ENCODE peak calls at places on chromosomes 6 and 20, in seven cellular contexts. One of them, this sample, is unnamed.

GRCh38 chr20:16434087-16434664 is 139.1 kb downstream of the KIF16B start:
- DNase-seq in neural progenitor cell: peak
- DNase-seq in foreskin fibroblast: no peak
- DNase-seq in body of pancreas: peak
- DNase-seq in epithelial cell of esophagus: peak
- DNase-seq in HFF-Myc: peak
- DNase-seq in fibroblast of lung: no peak
- DNase-seq in this sample: no peak

GRCh38 chr6:142271476-142271875 is 30.3 kb upstream of the ADGRG6 start:
- DNase-seq in neural progenitor cell: no peak
- DNase-seq in foreskin fibroblast: no peak
- DNase-seq in body of pancreas: no peak
- DNase-seq in epithelial cell of esophagus: no peak
- DNase-seq in HFF-Myc: no peak
- DNase-seq in fibroblast of lung: peak
- DNase-seq in this sample: no peak

GRCh38 chr6:48098923-48099322 is 12.1 kb downstream of the PTCHD4 start:
- DNase-seq in neural progenitor cell: no peak
- DNase-seq in foreskin fibroblast: no peak
- DNase-seq in body of pancreas: no peak
- DNase-seq in epithelial cell of esophagus: no peak
- DNase-seq in HFF-Myc: no peak
- DNase-seq in fibroblast of lung: peak
- DNase-seq in this sample: no peak

GRCh38 chr6:11625302-11625701 is 87.8 kb downstream of the TMEM170B start:
- DNase-seq in neural progenitor cell: no peak
- DNase-seq in foreskin fibroblast: no peak
- DNase-seq in body of pancreas: no peak
- DNase-seq in epithelial cell of esophagus: no peak
- DNase-seq in HFF-Myc: no peak
- DNase-seq in fibroblast of lung: no peak
- DNase-seq in this sample: no peak

GRCh38 chr6:146833157-146833556 is 234.4 kb downstream of the ADGB start:
- DNase-seq in neural progenitor cell: no peak
- DNase-seq in foreskin fibroblast: no peak
- DNase-seq in body of pancreas: no peak
- DNase-seq in epithelial cell of esophagus: no peak
- DNase-seq in HFF-Myc: no peak
- DNase-seq in fibroblast of lung: no peak
- DNase-seq in this sample: no peak

GRCh38 chr6:96249748-96250147 is 234.0 kb downstream of the FUT9 start:
- DNase-seq in neural progenitor cell: no peak
- DNase-seq in foreskin fibroblast: no peak
- DNase-seq in body of pancreas: no peak
- DNase-seq in epithelial cell of esophagus: no peak
- DNase-seq in HFF-Myc: no peak
- DNase-seq in fibroblast of lung: no peak
- DNase-seq in this sample: no peak

GRCh38 chr6:139522471-139523220 is 148.2 kb upstream of the CITED2 start:
- DNase-seq in neural progenitor cell: no peak
- DNase-seq in foreskin fibroblast: no peak
- DNase-seq in body of pancreas: no peak
- DNase-seq in epithelial cell of esophagus: peak
- DNase-seq in HFF-Myc: no peak
- DNase-seq in fibroblast of lung: no peak
- DNase-seq in this sample: no peak

GRCh38 chr6:170555305-170555704 is 1.1 kb downstream of the TBP start:
- DNase-seq in neural progenitor cell: peak
- DNase-seq in foreskin fibroblast: no peak
- DNase-seq in body of pancreas: no peak
- DNase-seq in epithelial cell of esophagus: no peak
- DNase-seq in HFF-Myc: no peak
- DNase-seq in fibroblast of lung: no peak
- DNase-seq in this sample: no peak

GRCh38 chr6:110185879-110186278 is 5.7 kb downstream of the CDC40 start:
- DNase-seq in neural progenitor cell: no peak
- DNase-seq in foreskin fibroblast: no peak
- DNase-seq in body of pancreas: no peak
- DNase-seq in epithelial cell of esophagus: no peak
- DNase-seq in HFF-Myc: no peak
- DNase-seq in fibroblast of lung: no peak
- DNase-seq in this sample: no peak

GRCh38 chr6:100462396-100462795 is 2.3 kb downstream of the SIM1 start:
- DNase-seq in neural progenitor cell: no peak
- DNase-seq in foreskin fibroblast: no peak
- DNase-seq in body of pancreas: no peak
- DNase-seq in epithelial cell of esophagus: no peak
- DNase-seq in HFF-Myc: no peak
- DNase-seq in fibroblast of lung: no peak
- DNase-seq in this sample: no peak

GRCh38 chr20:10447028-10447427 is 11.9 kb downstream of the SLX4IP start:
- DNase-seq in neural progenitor cell: no peak
- DNase-seq in foreskin fibroblast: no peak
- DNase-seq in body of pancreas: no peak
- DNase-seq in epithelial cell of esophagus: peak
- DNase-seq in HFF-Myc: peak
- DNase-seq in fibroblast of lung: peak
- DNase-seq in this sample: no peak

GRCh38 chr20:37567331-37567665 is 39.6 kb upstream of the BLCAP start:
- DNase-seq in neural progenitor cell: no peak
- DNase-seq in foreskin fibroblast: no peak
- DNase-seq in body of pancreas: no peak
- DNase-seq in epithelial cell of esophagus: no peak
- DNase-seq in HFF-Myc: no peak
- DNase-seq in fibroblast of lung: no peak
- DNase-seq in this sample: no peak

GRCh38 chr6:152259234-152259633 is 377.9 kb downstream of the SYNE1 start:
- DNase-seq in neural progenitor cell: no peak
- DNase-seq in foreskin fibroblast: no peak
- DNase-seq in body of pancreas: no peak
- DNase-seq in epithelial cell of esophagus: no peak
- DNase-seq in HFF-Myc: no peak
- DNase-seq in fibroblast of lung: no peak
- DNase-seq in this sample: no peak

GRCh38 chr6:70620746-70621145 is 46.9 kb upstream of the SMAP1 start:
- DNase-seq in neural progenitor cell: no peak
- DNase-seq in foreskin fibroblast: no peak
- DNase-seq in body of pancreas: no peak
- DNase-seq in epithelial cell of esophagus: no peak
- DNase-seq in HFF-Myc: no peak
- DNase-seq in fibroblast of lung: no peak
- DNase-seq in this sample: no peak

GRCh38 chr6:48061630-48062029 is 49.4 kb downstream of the PTCHD4 start:
- DNase-seq in neural progenitor cell: no peak
- DNase-seq in foreskin fibroblast: peak
- DNase-seq in body of pancreas: no peak
- DNase-seq in epithelial cell of esophagus: peak
- DNase-seq in HFF-Myc: no peak
- DNase-seq in fibroblast of lung: peak
- DNase-seq in this sample: no peak

GRCh38 chr6:157150076-157150475 is 173.2 kb downstream of the TMEM242 start:
- DNase-seq in neural progenitor cell: no peak
- DNase-seq in foreskin fibroblast: no peak
- DNase-seq in body of pancreas: no peak
- DNase-seq in epithelial cell of esophagus: peak
- DNase-seq in HFF-Myc: no peak
- DNase-seq in fibroblast of lung: peak
- DNase-seq in this sample: no peak

GRCh38 chr20:11694467-11694866 is 223.2 kb upstream of the BTBD3 start:
- DNase-seq in neural progenitor cell: no peak
- DNase-seq in foreskin fibroblast: no peak
- DNase-seq in body of pancreas: no peak
- DNase-seq in epithelial cell of esophagus: no peak
- DNase-seq in HFF-Myc: no peak
- DNase-seq in fibroblast of lung: no peak
- DNase-seq in this sample: no peak

GRCh38 chr6:105609375-105609991 is 206.6 kb upstream of the PREP start:
- DNase-seq in neural progenitor cell: no peak
- DNase-seq in foreskin fibroblast: no peak
- DNase-seq in body of pancreas: peak
- DNase-seq in epithelial cell of esophagus: no peak
- DNase-seq in HFF-Myc: no peak
- DNase-seq in fibroblast of lung: peak
- DNase-seq in this sample: no peak

GRCh38 chr6:52155791-52156576 is 30.2 kb upstream of the IL17A start:
- DNase-seq in neural progenitor cell: no peak
- DNase-seq in foreskin fibroblast: no peak
- DNase-seq in body of pancreas: no peak
- DNase-seq in epithelial cell of esophagus: peak
- DNase-seq in HFF-Myc: peak
- DNase-seq in fibroblast of lung: peak
- DNase-seq in this sample: no peak

GRCh38 chr6:16157909-16158308 is 29.0 kb downstream of the MYLIP start:
- DNase-seq in neural progenitor cell: peak
- DNase-seq in foreskin fibroblast: no peak
- DNase-seq in body of pancreas: peak
- DNase-seq in epithelial cell of esophagus: no peak
- DNase-seq in HFF-Myc: no peak
- DNase-seq in fibroblast of lung: no peak
- DNase-seq in this sample: no peak

GRCh38 chr20:57991211-57991841 is 237.1 kb downstream of the ANKRD60 start:
- DNase-seq in neural progenitor cell: no peak
- DNase-seq in foreskin fibroblast: peak
- DNase-seq in body of pancreas: no peak
- DNase-seq in epithelial cell of esophagus: peak
- DNase-seq in HFF-Myc: peak
- DNase-seq in fibroblast of lung: peak
- DNase-seq in this sample: no peak

GRCh38 chr20:34579936-34580587 is 21.5 kb downstream of the MAP1LC3A start:
- DNase-seq in neural progenitor cell: no peak
- DNase-seq in foreskin fibroblast: no peak
- DNase-seq in body of pancreas: no peak
- DNase-seq in epithelial cell of esophagus: peak
- DNase-seq in HFF-Myc: no peak
- DNase-seq in fibroblast of lung: peak
- DNase-seq in this sample: no peak

GRCh38 chr20:34580588-34580940 is 22.0 kb downstream of the MAP1LC3A start:
- DNase-seq in neural progenitor cell: no peak
- DNase-seq in foreskin fibroblast: no peak
- DNase-seq in body of pancreas: no peak
- DNase-seq in epithelial cell of esophagus: no peak
- DNase-seq in HFF-Myc: no peak
- DNase-seq in fibroblast of lung: no peak
- DNase-seq in this sample: no peak

GRCh38 chr20:34578521-34579147 is 20.1 kb downstream of the MAP1LC3A start:
- DNase-seq in neural progenitor cell: no peak
- DNase-seq in foreskin fibroblast: no peak
- DNase-seq in body of pancreas: no peak
- DNase-seq in epithelial cell of esophagus: no peak
- DNase-seq in HFF-Myc: no peak
- DNase-seq in fibroblast of lung: no peak
- DNase-seq in this sample: no peak

GRCh38 chr20:34578040-34578439 is 19.5 kb downstream of the MAP1LC3A start:
- DNase-seq in neural progenitor cell: no peak
- DNase-seq in foreskin fibroblast: no peak
- DNase-seq in body of pancreas: no peak
- DNase-seq in epithelial cell of esophagus: no peak
- DNase-seq in HFF-Myc: no peak
- DNase-seq in fibroblast of lung: no peak
- DNase-seq in this sample: no peak

DNA sequence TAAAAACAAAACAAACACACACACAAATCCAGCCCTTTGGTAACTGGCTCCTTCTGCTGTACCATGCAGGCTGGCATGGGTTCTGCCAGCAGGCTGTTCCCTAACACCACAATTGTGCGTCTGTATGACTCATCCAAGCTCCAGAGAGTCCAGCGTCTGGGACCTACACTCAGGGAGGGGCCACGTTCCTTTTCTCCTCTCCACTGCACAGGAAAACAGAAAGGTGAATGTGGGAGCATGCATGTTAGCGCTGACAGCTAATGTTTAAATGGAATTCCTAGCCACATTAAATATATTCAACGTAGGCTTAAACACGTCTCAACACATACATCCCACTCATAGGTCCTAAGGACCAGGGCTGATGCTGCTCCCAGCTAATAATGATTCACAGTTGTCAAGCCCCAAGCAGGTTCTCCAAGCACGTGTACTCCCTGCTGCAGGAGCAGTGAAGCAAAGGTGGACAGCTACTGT is 20.7 kb downstream of the MAP1LC3A start:
- DNase-seq in neural progenitor cell: no peak
- DNase-seq in foreskin fibroblast: peak
- DNase-seq in body of pancreas: peak
- DNase-seq in epithelial cell of esophagus: peak
- DNase-seq in HFF-Myc: peak
- DNase-seq in fibroblast of lung: peak
- DNase-seq in this sample: no peak
- TF ChIP-seq CTCF in neural progenitor cell: no peak
- TF ChIP-seq CTCF in foreskin fibroblast: peak
- TF ChIP-seq CTCF in body of pancreas: peak
- TF ChIP-seq CTCF in epithelial cell of esophagus: peak
- TF ChIP-seq CTCF in HFF-Myc: peak
- TF ChIP-seq CTCF in fibroblast of lung: peak
- TF ChIP-seq CTCF in this sample: no peak

GRCh38 chr20:21767200-21767738 is 61.8 kb downstream of the PAX1 start:
- DNase-seq in neural progenitor cell: no peak
- DNase-seq in foreskin fibroblast: no peak
- DNase-seq in body of pancreas: no peak
- DNase-seq in epithelial cell of esophagus: no peak
- DNase-seq in HFF-Myc: no peak
- DNase-seq in fibroblast of lung: no peak
- DNase-seq in this sample: no peak

DNA sequence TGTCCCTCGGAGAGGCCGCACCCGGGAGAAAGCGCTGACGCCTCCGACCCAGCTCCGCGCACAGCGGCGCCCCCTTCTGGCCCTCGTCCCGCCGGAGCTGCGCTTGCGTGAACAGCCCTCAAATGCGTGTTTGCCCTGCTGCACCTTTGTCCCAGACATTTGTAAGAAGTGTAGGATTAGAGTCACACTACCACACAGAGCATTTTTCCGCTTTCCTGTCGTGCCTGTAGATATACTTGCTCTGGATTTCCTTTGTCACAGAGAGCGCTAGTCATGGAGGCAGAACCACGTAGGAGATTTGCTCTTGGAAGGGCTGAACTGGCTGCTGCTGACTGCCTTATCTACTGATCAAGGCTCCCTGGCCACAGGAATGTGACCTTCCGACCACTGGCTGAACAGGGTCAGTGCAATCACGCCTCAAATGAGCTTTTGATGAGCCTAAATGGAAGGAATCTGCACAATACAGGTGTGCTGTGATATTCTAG is 62.3 kb downstream of the PAX1 start:
- DNase-seq in neural progenitor cell: peak
- DNase-seq in foreskin fibroblast: no peak
- DNase-seq in body of pancreas: peak
- DNase-seq in epithelial cell of esophagus: no peak
- DNase-seq in HFF-Myc: no peak
- DNase-seq in fibroblast of lung: no peak
- DNase-seq in this sample: peak
- TF ChIP-seq CTCF in neural progenitor cell: peak
- TF ChIP-seq CTCF in foreskin fibroblast: no peak
- TF ChIP-seq CTCF in body of pancreas: no peak
- TF ChIP-seq CTCF in epithelial cell of esophagus: no peak
- TF ChIP-seq CTCF in HFF-Myc: no peak
- TF ChIP-seq CTCF in fibroblast of lung: no peak
- TF ChIP-seq CTCF in this sample: peak

GRCh38 chr6:14129572-14129971 is 12.0 kb downstream of the CD83 start:
- DNase-seq in neural progenitor cell: peak
- DNase-seq in foreskin fibroblast: peak
- DNase-seq in body of pancreas: peak
- DNase-seq in epithelial cell of esophagus: peak
- DNase-seq in HFF-Myc: peak
- DNase-seq in fibroblast of lung: peak
- DNase-seq in this sample: peak
- TF ChIP-seq CTCF in neural progenitor cell: peak
- TF ChIP-seq CTCF in foreskin fibroblast: peak
- TF ChIP-seq CTCF in body of pancreas: peak
- TF ChIP-seq CTCF in epithelial cell of esophagus: peak
- TF ChIP-seq CTCF in HFF-Myc: peak
- TF ChIP-seq CTCF in fibroblast of lung: peak
- TF ChIP-seq CTCF in this sample: no peak

GRCh38 chr6:111361648-111362047 is 121.4 kb downstream of the REV3L start:
- DNase-seq in neural progenitor cell: peak
- DNase-seq in foreskin fibroblast: peak
- DNase-seq in body of pancreas: peak
- DNase-seq in epithelial cell of esophagus: peak
- DNase-seq in HFF-Myc: peak
- DNase-seq in fibroblast of lung: peak
- DNase-seq in this sample: no peak
- TF ChIP-seq CTCF in neural progenitor cell: peak
- TF ChIP-seq CTCF in foreskin fibroblast: peak
- TF ChIP-seq CTCF in body of pancreas: peak
- TF ChIP-seq CTCF in epithelial cell of esophagus: peak
- TF ChIP-seq CTCF in HFF-Myc: peak
- TF ChIP-seq CTCF in fibroblast of lung: peak
- TF ChIP-seq CTCF in this sample: peak